ENCODE peak calls at places on chromosomes 2 and 18, in nine cellular contexts. A, L, P, E, M, R, O, B and V are unnamed samples.

GRCh38 chr2:155965415-155966070 is 367.0 kb downstream of the NR4A2 start:
- DNase-seq in B (no peak), O (no peak), A (no peak), E (no peak), M (no peak), P (no peak), R (no peak), L (no peak), V (no peak)

GRCh38 chr18:5693637-5694175 is 149.9 kb upstream of the EPB41L3 start:
- DNase-seq in O (no peak), E (no peak), R (no peak), M (no peak), L (no peak), B (no peak), A (no peak), P (no peak), V (peak; percentile 43)

GRCh38 chr2:156565066-156565710 is 129.0 kb downstream of the GPD2 start:
- DNase-seq in P (no peak), O (no peak), B (no peak), M (peak; percentile 94), A (no peak), R (peak; percentile 83), E (no peak), L (no peak), V (peak; percentile 49)

GRCh38 chr2:115573756-115574155 is 1131.3 kb downstream of the DPP10 start:
- DNase-seq in L (no peak), M (no peak), B (no peak), R (no peak), E (no peak), A (no peak), P (no peak), O (no peak), V (no peak)

GRCh38 chr18:27007880-27008279 is 142.4 kb upstream of the AQP4 start:
- DNase-seq in E (no peak), P (no peak), R (no peak), A (no peak), B (no peak), L (no peak), O (no peak), M (no peak), V (no peak)

GRCh38 chr2:85668009-85668856 is at the start of gene SFTPB:
- DNase-seq in O (no peak), E (no peak), A (no peak), M (peak; percentile 20), B (no peak), L (no peak), P (no peak), R (peak; percentile 44), V (peak; percentile 52)

GRCh38 chr2:96527990-96528679 is 8.4 kb upstream of the ARID5A start:
- DNase-seq in L (no peak), E (no peak), M (no peak), A (peak; percentile 67), O (no peak), B (peak; percentile 40), P (no peak), R (peak; percentile 60), V (peak; percentile 69)

GRCh38 chr2:171279983-171280790 is 119.5 kb upstream of the TLK1 start:
- DNase-seq in M (no peak), P (no peak), E (no peak), O (peak; percentile 36), L (no peak), B (no peak), R (no peak), A (no peak), V (no peak)

GRCh38 chr2:109489296-109489695 is 124.5 kb downstream of the SEPTIN10 start:
- DNase-seq in A (no peak), M (no peak), B (no peak), L (no peak), R (no peak), P (no peak), E (peak; percentile 51), O (no peak), V (no peak)

GRCh38 chr18:36386150-36386920 is 88.8 kb downstream of the FHOD3 start:
- DNase-seq in E (no peak), R (no peak), L (no peak), O (no peak), A (no peak), M (no peak), B (no peak), P (no peak), V (no peak)

GRCh38 chr18:51054764-51055163 is 24.8 kb downstream of the SMAD4 start:
- DNase-seq in M (peak; percentile 26), R (peak; percentile 50), A (no peak), O (no peak), B (no peak), E (no peak), L (no peak), P (no peak), V (no peak)

GRCh38 chr2:235594041-235594440 is 100.2 kb downstream of the AGAP1 start:
- DNase-seq in R (peak; percentile 89), O (no peak), E (no peak), L (no peak), M (peak; percentile 82), P (no peak), A (no peak), B (no peak), V (peak; percentile 91)

GRCh38 chr2:197079832-197080555 is 153.5 kb upstream of the PGAP1 start:
- DNase-seq in M (peak; percentile 79), B (no peak), A (no peak), E (no peak), R (peak; percentile 58), O (no peak), P (no peak), L (no peak), V (peak; percentile 39)

DNA sequence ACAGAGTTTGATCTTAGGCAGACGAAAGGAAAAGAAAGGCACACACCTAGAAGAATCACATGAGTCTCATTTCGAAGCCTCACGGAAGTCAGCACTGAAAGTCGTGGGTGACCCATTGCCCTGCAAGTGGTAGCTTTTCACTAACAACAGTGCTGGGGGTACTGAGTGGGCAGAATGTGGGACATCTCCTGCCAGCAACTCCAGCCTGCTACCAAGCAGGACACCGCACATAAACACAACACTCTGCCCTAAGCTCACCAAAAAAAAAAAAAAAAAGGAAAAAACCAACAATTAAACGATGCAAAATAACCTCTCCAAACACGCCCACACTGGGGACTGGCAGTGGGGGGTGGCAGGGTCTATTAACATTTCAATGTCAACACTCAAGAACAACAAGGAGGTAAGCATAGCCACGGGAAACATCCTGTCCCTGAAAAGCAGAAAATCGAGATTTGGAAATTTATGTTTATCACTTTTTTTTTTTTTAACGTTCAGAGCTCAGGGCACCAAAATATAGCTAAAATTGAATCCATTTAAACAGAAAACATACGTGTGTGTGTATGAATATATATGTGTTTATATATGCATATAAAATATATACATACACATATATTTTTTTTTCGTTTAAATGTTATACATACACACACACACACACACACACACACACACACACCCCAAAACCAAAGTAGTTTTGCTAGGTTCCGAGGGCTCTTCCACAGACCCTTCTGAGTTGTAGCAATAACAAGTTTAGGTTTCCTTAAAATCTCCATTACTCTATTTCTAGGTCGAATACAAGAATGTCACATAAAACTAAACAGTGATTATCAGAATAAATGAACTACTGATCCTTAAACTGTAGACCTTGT is 2.1 kb downstream of the INO80D start:
- DNase-seq in A (no peak), B (peak; percentile 57), L (no peak), E (no peak), P (no peak), O (no peak), M (peak; percentile 4), R (no peak), V (peak; percentile 9)
- TF ChIP-seq CTCF in A (no peak), B (no peak), L (no peak), E (no peak), P (no peak), O (no peak), M (no peak), R (no peak), V (no peak)

DNA sequence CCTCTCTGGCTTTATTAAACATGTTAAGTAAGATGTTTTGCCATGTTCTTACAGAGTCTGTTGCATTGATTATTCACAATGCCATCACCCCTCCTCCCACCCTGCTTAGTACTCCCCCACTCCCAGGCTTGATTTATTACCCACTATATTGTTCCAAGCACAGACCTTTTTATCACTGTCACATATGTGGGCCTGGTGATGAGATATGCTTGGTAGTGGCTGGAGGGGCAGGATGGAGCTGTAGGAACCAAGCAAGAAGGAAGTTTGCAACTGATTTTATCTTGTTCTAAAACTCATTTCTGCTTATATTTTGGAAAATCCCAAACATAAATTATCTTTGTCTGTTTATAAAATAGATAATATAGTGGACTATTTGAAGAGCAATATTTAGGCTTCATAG is 748.3 kb upstream of the CELF4 start:
- DNase-seq in B (no peak), L (no peak), M (no peak), O (no peak), P (no peak), E (no peak), R (no peak), A (no peak), V (no peak)
- TF ChIP-seq CTCF in B (no peak), L (no peak), M (no peak), O (no peak), P (no peak), E (no peak), R (no peak), A (no peak), V (no peak)

GRCh38 chr18:78196280-78196679 is 783.3 kb upstream of the SALL3 start:
- DNase-seq in A (no peak), B (no peak), E (no peak), M (no peak), O (no peak), L (no peak), R (no peak), P (no peak), V (no peak)

GRCh38 chr18:78192044-78192443 is 787.6 kb upstream of the SALL3 start:
- DNase-seq in R (no peak), O (no peak), P (no peak), B (peak; percentile 47), A (no peak), E (peak; percentile 81), M (no peak), L (no peak), V (no peak)
- TF ChIP-seq CTCF in R (no peak), O (no peak), P (no peak), B (no peak), A (no peak), E (peak; percentile 36), M (no peak), L (peak; percentile 43), V (no peak)

GRCh38 chr2:74472086-74472944 is at the start of gene MRPL53:
- DNase-seq in E (peak; percentile 98), R (peak; percentile 92), L (peak; percentile 93), P (peak; percentile 98), M (peak; percentile 93), B (peak; percentile 97), A (peak; percentile 96), O (peak; percentile 97), V (peak; percentile 94)

GRCh38 chr2:74474481-74474880 is 2.0 kb upstream of the MRPL53 start:
- DNase-seq in L (no peak), E (peak; percentile 64), R (no peak), B (no peak), M (no peak), O (no peak), P (no peak), A (no peak), V (no peak)

GRCh38 chr2:74472945-74473258 is 422 bp upstream of the MRPL53 start:
- DNase-seq in E (no peak), P (no peak), O (no peak), M (no peak), L (no peak), R (no peak), B (no peak), A (no peak), V (no peak)

GRCh38 chr2:74471332-74472065 is 981 bp downstream of the MRPL53 start:
- DNase-seq in M (no peak), R (no peak), L (no peak), P (no peak), E (peak; percentile 32), O (no peak), A (no peak), B (no peak), V (no peak)

GRCh38 chr2:74474899-74475298 is 2.4 kb upstream of the MRPL53 start:
- DNase-seq in P (no peak), B (no peak), R (no peak), L (no peak), M (no peak), O (no peak), A (no peak), E (peak; percentile 55), V (no peak)
- TF ChIP-seq CTCF in P (no peak), B (peak; percentile 14), R (peak; percentile 26), L (peak; percentile 35), M (peak; percentile 40), O (peak; percentile 27), A (peak; percentile 33), E (no peak), V (peak; percentile 28)